ENCODE peak calls at places on chromosomes 12 and 14, in ten cellular contexts. Z, R, P, N, D, X, Q, K, S and F are unnamed samples.
A peak's percentile ranks its signal among the peaks of the same experiment; 100 is the strongest.

GRCh38 chr12:28032811-28033537 is 60.4 kb upstream of the PTHLH start:
- DNase-seq in Z (no peak), R (no peak), P (no peak), N (no peak), D (no peak), X (no peak), Q (no peak), K (no peak), S (no peak), F (no peak)

GRCh38 chr12:49580572-49581535 is 12.9 kb upstream of the MCRS1 start:
- DNase-seq in Z (peak; percentile 38), R (peak; percentile 57), P (peak; percentile 65), N (peak; percentile 70), D (peak; percentile 92), X (peak; percentile 59), Q (peak; percentile 14), K (peak; percentile 91), S (peak; percentile 71), F (peak; percentile 90)

GRCh38 chr12:26971963-26972362 is 33.7 kb downstream of the FGFR1OP2 start:
- DNase-seq in Z (no peak), R (no peak), P (peak; percentile 42), N (no peak), D (no peak), X (peak; percentile 29), Q (no peak), K (no peak), S (no peak), F (no peak)

GRCh38 chr14:71532349-71532748 is 399.9 kb upstream of the RGS6 start:
- DNase-seq in Z (no peak), R (no peak), P (no peak), N (no peak), D (no peak), X (no peak), Q (peak; percentile 46), K (peak; percentile 58), S (no peak), F (no peak)

GRCh38 chr14:56208520-56208919 is 90.3 kb downstream of the PELI2 start:
- DNase-seq in Z (no peak), R (no peak), P (no peak), N (no peak), D (no peak), X (no peak), Q (no peak), K (no peak), S (no peak), F (no peak)

GRCh38 chr12:48687595-48687994 is 5.6 kb upstream of the KANSL2 start:
- DNase-seq in Z (no peak), R (no peak), P (no peak), N (no peak), D (no peak), X (no peak), Q (no peak), K (no peak), S (no peak), F (no peak)

GRCh38 chr12:47156167-47156736 is 76.5 kb upstream of the AMIGO2 start:
- DNase-seq in Z (no peak), R (no peak), P (no peak), N (peak; percentile 18), D (no peak), X (no peak), Q (no peak), K (peak; percentile 89), S (no peak), F (no peak)

GRCh38 chr14:65156568-65157366 is 54.5 kb upstream of the MAX start:
- DNase-seq in Z (peak; percentile 77), R (no peak), P (no peak), N (no peak), D (no peak), X (no peak), Q (peak; percentile 80), K (no peak), S (peak; percentile 58), F (no peak)

GRCh38 chr12:15580431-15580830 is 208.8 kb downstream of the EPS8 start:
- DNase-seq in Z (no peak), R (no peak), P (peak; percentile 36), N (no peak), D (no peak), X (no peak), Q (no peak), K (no peak), S (no peak), F (no peak)

GRCh38 chr12:3158851-3159465 is 81.8 kb downstream of the TSPAN9 start:
- DNase-seq in Z (peak; percentile 17), R (no peak), P (no peak), N (no peak), D (peak; percentile 68), X (no peak), Q (peak; percentile 20), K (no peak), S (no peak), F (no peak)

GRCh38 chr12:78712834-78713455 is 151.6 kb upstream of the SYT1 start:
- DNase-seq in Z (no peak), R (no peak), P (no peak), N (no peak), D (no peak), X (no peak), Q (no peak), K (no peak), S (no peak), F (no peak)